ENCODE peak calls at places on chromosomes 1 and 21, in five cellular contexts. P, O, M, Y and F are unnamed samples.

GRCh38 chr1:156435551-156436318 is 64.8 kb downstream of the MEF2D start:
- DNase-seq in Y (no peak), M (peak; percentile 7), P (no peak), O (no peak), F (no peak)

GRCh38 chr1:116759636-116760035 is 5.4 kb downstream of the CD2 start:
- DNase-seq in Y (no peak), P (no peak), O (no peak), M (no peak), F (no peak)

GRCh38 chr1:9628541-9629444 is 22.7 kb upstream of the PIK3CD start:
- DNase-seq in O (no peak), P (no peak), Y (no peak), M (no peak), F (no peak)

GRCh38 chr1:70429219-70429618 is 18.2 kb downstream of the CTH start:
- DNase-seq in M (no peak), Y (no peak), P (no peak), O (peak; percentile 91), F (peak; percentile 16)

GRCh38 chr21:15659768-15660423 is 69.9 kb upstream of the USP25 start:
- DNase-seq in P (no peak), M (no peak), Y (peak; percentile 33), O (peak; percentile 59), F (peak; percentile 4)

GRCh38 chr1:232221790-232222499 is 408.0 kb downstream of the SIPA1L2 start:
- DNase-seq in M (no peak), O (peak; percentile 99), Y (peak; percentile 22), P (no peak), F (no peak)

GRCh38 chr1:225813250-225813964 is 3.5 kb downstream of the EPHX1 start:
- DNase-seq in Y (peak; percentile 86), P (peak; percentile 25), M (peak; percentile 90), O (peak; percentile 20), F (no peak)

GRCh38 chr1:58783090-58783992 is 506 bp downstream of the JUN start:
- DNase-seq in Y (peak; percentile 59), M (peak; percentile 61), O (peak; percentile 41), P (peak; percentile 63), F (peak; percentile 43)

GRCh38 chr1:2975466-2976179 is 45.6 kb upstream of the ACTRT2 start:
- DNase-seq in Y (no peak), M (no peak), O (no peak), P (no peak), F (no peak)

GRCh38 chr1:92754000-92754787 is 30.7 kb downstream of the EVI5 start:
- DNase-seq in M (peak; percentile 89), O (peak; percentile 60), Y (peak; percentile 86), P (no peak), F (peak; percentile 79)

GRCh38 chr1:171911506-171911905 is 70.2 kb downstream of the DNM3 start:
- DNase-seq in Y (no peak), P (no peak), M (no peak), O (peak; percentile 47), F (no peak)

GRCh38 chr1:235253219-235253640 is 74.7 kb downstream of the ARID4B start:
- DNase-seq in M (peak; percentile 81), Y (peak; percentile 70), P (peak; percentile 71), O (peak; percentile 77), F (peak; percentile 77)

GRCh38 chr1:223482766-223483165 is 89.6 kb downstream of the CCDC185 start:
- DNase-seq in P (no peak), O (no peak), M (no peak), Y (no peak), F (no peak)

GRCh38 chr1:183942933-183943693 is 94.4 kb downstream of the COLGALT2 start:
- DNase-seq in O (peak; percentile 79), Y (peak; percentile 89), M (peak; percentile 95), P (no peak), F (peak; percentile 6)

GRCh38 chr1:40842201-40842600 is 20.0 kb downstream of the CITED4 start:
- DNase-seq in M (no peak), P (no peak), O (no peak), Y (no peak), F (no peak)

GRCh38 chr1:211135342-211135950 is 1.5 kb upstream of the KCNH1 start:
- DNase-seq in P (peak; percentile 42), O (peak; percentile 83), M (peak; percentile 73), Y (peak; percentile 70), F (peak; percentile 76)

GRCh38 chr21:45843426-45843825 is 138.1 kb upstream of the COL6A1 start:
- DNase-seq in O (no peak), M (no peak), P (no peak), Y (no peak), F (no peak)

GRCh38 chr21:46617267-46618051 is 12.6 kb upstream of the S100B start:
- DNase-seq in Y (peak; percentile 38), O (peak; percentile 4), M (peak; percentile 44), P (peak; percentile 50), F (peak; percentile 37)

GRCh38 chr21:41848971-41849580 is 30.1 kb downstream of the PRDM15 start:
- DNase-seq in P (no peak), M (no peak), Y (no peak), O (no peak), F (no peak)

GRCh38 chr21:42692688-42693087 is 39.3 kb downstream of the PDE9A start:
- DNase-seq in O (no peak), P (no peak), Y (no peak), M (no peak), F (no peak)

GRCh38 chr1:89276690-89277089 is 4.0 kb upstream of the GBP5 start:
- DNase-seq in P (no peak), M (peak; percentile 20), O (peak; percentile 27), Y (no peak), F (no peak)

GRCh38 chr21:17796037-17796403 is 23.1 kb downstream of the C21orf91 start:
- DNase-seq in O (no peak), M (no peak), P (no peak), Y (no peak), F (no peak)
- TF ChIP-seq CTCF in O (no peak), M (no peak), P (no peak), Y (no peak), F (no peak)

DNA sequence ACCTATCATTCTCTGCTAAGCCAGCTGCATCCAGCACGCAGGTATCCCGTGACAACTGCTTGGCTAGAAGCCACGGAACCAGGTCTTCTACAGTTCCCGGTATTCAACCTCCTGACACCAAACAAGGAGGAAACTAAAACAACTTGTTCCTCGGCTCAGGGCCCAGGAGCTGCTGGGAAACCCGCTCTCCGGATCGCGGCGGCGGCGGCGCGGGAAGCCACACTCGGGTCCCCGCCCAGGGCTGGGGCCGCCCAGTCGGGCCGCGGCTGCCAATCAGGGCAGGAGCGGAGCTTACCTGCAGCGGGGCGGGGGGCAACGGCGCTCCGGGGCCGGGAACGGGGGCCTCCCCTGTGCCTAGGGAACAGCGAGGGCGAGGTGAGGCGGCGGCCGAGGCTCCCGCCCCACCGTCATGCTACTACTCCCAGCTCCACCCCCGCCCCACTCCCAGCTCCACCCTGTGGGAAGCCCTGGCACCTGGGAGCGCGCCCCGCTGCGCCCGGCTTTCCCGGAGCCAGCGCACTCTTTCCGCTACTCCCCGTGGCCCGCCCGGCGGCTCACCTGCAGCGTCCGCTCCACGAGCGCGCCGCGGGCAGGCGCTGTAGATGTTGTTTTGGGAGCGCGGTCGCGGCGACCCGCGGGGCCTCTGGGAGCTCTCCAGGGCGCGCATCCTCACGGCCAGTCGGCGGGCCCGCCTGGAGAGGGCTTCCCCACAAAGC is 12.1 kb downstream of the IL24 start:
- DNase-seq in O (peak; percentile 94), P (no peak), M (no peak), Y (no peak), F (no peak)
- TF ChIP-seq CTCF in O (peak; percentile 37), P (no peak), M (no peak), Y (no peak), F (no peak)

GRCh38 chr1:1670866-1671265 is 12.1 kb upstream of the CDK11B start:
- DNase-seq in M (no peak), Y (no peak), O (no peak), P (no peak), F (no peak)

GRCh38 chr1:1666526-1666925 is 7.7 kb upstream of the CDK11B start:
- DNase-seq in O (no peak), Y (no peak), M (no peak), P (no peak), F (no peak)

GRCh38 chr1:1664941-1665814 is 6.4 kb upstream of the CDK11B start:
- DNase-seq in P (no peak), M (no peak), O (no peak), Y (no peak), F (no peak)

GRCh38 chr1:1669468-1670440 is 10.9 kb upstream of the CDK11B start:
- DNase-seq in M (no peak), P (no peak), Y (no peak), O (no peak), F (no peak)

GRCh38 chr1:1665815-1666251 is 7.0 kb upstream of the CDK11B start:
- DNase-seq in M (no peak), P (no peak), O (no peak), Y (no peak), F (no peak)
- TF ChIP-seq CTCF in M (peak; percentile 37), P (peak; percentile 59), O (peak; percentile 78), Y (peak; percentile 37), F (peak; percentile 76)

GRCh38 chr1:109650609-109651008 is 5.3 kb upstream of the GSTM4 start:
- DNase-seq in O (peak; percentile 84), M (peak; percentile 51), P (no peak), Y (no peak), F (no peak)

GRCh38 chr1:109652446-109652845 is 3.5 kb upstream of the GSTM4 start:
- DNase-seq in M (no peak), P (no peak), O (peak; percentile 41), Y (no peak), F (no peak)

GRCh38 chr1:109653286-109653685 is 2.6 kb upstream of the GSTM4 start:
- DNase-seq in P (no peak), O (peak; percentile 54), Y (peak; percentile 17), M (no peak), F (no peak)

GRCh38 chr1:109644670-109645069 is 11.2 kb upstream of the GSTM4 start:
- DNase-seq in Y (no peak), O (no peak), M (no peak), P (peak; percentile 67), F (no peak)

DNA sequence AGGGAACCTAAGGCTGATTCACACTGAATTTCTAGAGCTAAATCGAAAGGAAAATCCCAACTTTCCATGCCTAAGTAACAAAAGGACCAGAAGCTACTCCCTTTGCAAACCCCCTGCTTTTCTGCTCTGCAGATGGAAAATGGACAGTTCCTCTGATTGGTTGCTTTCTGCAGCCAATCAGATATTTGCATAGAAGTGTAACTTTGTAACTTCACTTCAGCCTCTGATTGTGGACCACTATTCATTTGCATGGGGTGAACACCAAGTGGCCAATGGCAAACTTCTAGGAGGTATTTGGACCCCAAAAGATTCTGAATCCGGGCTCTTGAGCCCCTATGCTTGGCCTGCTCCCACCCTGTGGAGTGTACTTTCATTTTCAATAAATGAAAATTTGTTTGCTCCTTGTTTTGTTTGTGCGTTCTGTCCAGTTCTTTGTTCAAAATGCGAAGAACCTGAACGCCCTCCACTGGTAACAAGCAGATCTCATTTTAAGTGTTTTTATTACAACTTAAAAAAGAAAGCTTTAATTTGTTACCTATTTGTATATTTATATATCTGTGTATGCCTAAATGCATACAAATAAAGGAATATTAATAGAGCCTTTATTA is 6.4 kb upstream of the GSTM4 start:
- DNase-seq in P (peak; percentile 60), Y (peak; percentile 75), M (peak; percentile 75), O (peak; percentile 37), F (peak; percentile 55)
- TF ChIP-seq CTCF in P (peak; percentile 27), Y (peak; percentile 67), M (peak; percentile 58), O (peak; percentile 63), F (peak; percentile 80)

DNA sequence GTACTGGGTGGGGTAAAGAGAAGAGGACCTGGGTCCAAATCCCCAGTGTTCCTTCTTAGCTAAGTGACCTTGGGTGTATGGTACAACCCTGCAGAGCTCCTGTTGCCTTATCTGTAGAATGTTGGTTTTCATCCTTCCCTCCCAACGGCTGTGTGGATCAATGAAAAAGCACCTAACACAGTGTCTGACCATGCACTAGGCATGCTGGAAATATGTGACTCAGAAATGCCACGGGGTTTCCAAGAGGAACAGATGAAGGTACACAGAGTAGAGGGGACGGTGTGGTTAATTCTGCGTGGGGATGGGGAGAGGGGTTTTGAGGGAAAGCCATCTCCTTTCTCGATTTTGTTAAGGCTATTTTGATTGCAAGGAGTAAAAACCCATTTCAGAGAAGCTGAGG is 8.6 kb downstream of the NIPAL3 start:
- DNase-seq in P (no peak), Y (no peak), O (no peak), M (no peak), F (no peak)
- TF ChIP-seq CTCF in P (no peak), Y (no peak), O (no peak), M (no peak), F (no peak)